ENCODE peak calls at places on chromosomes 2 and 18, in four cellular contexts. P is GM12878, T is HepG2, G is K562. F is an unnamed sample.

GRCh38 chr18:22683196-22683676 is 249.9 kb upstream of the RBBP8 start:
- DNase-seq in P (no peak), T (peak), G (peak), F (no peak)

GRCh38 chr2:111702119-111702808 is 181.7 kb downstream of the ANAPC1 start:
- DNase-seq in P (no peak), T (peak), G (peak), F (peak)

GRCh38 chr2:181977661-181978350 is 7.8 kb upstream of the PPP1R1C start:
- DNase-seq in P (no peak), T (no peak), G (no peak), F (no peak)

GRCh38 chr18:48994926-48995835 is 44.4 kb upstream of the SMAD7 start:
- DNase-seq in P (no peak), T (no peak), G (no peak), F (no peak)

GRCh38 chr2:1874101-1874865 is 130.0 kb upstream of the PXDN start:
- DNase-seq in P (no peak), T (no peak), G (no peak), F (no peak)

GRCh38 chr18:3689986-3690681 is 240.2 kb downstream of the TGIF1 start:
- DNase-seq in P (no peak), T (no peak), G (no peak), F (no peak)

GRCh38 chr2:74599676-74600075 is 45.2 kb downstream of the DOK1 start:
- DNase-seq in P (no peak), T (no peak), G (no peak), F (no peak)

GRCh38 chr2:54497738-54498680 is 41.9 kb downstream of the SPTBN1 start:
- DNase-seq in P (no peak), T (peak), G (peak), F (no peak)

GRCh38 chr2:187382131-187382530 is 65.9 kb downstream of the CALCRL start:
- DNase-seq in P (no peak), T (no peak), G (no peak), F (no peak)

GRCh38 chr2:207905546-207905945 is 119.8 kb downstream of the PLEKHM3 start:
- DNase-seq in P (no peak), T (no peak), G (no peak), F (no peak)

GRCh38 chr2:72013726-72014125 is 133.9 kb downstream of the CYP26B1 start:
- DNase-seq in P (no peak), T (no peak), G (no peak), F (no peak)

GRCh38 chr18:37584217-37584616 is 18.6 kb upstream of the CELF4 start:
- DNase-seq in P (no peak), T (no peak), G (no peak), F (no peak)

GRCh38 chr2:105597831-105598293 is 146.8 kb upstream of the NCK2 start:
- DNase-seq in P (no peak), T (no peak), G (no peak), F (no peak)

GRCh38 chr2:77270433-77270832 is 251.7 kb downstream of the LRRTM4 start:
- DNase-seq in P (no peak), T (no peak), G (no peak), F (no peak)

GRCh38 chr2:172102159-172102857 is 392 bp downstream of the DLX2 start:
- DNase-seq in P (no peak), T (no peak), G (peak), F (no peak)

GRCh38 chr2:211766689-211767088 is 771.9 kb downstream of the ERBB4 start:
- DNase-seq in P (no peak), T (no peak), G (no peak), F (no peak)

GRCh38 chr2:181163139-181163538 is 182.7 kb downstream of the UBE2E3 start:
- DNase-seq in P (no peak), T (no peak), G (no peak), F (no peak)

GRCh38 chr2:238493880-238494572 is 67.3 kb downstream of the ASB1 start:
- DNase-seq in P (no peak), T (no peak), G (no peak), F (peak)

GRCh38 chr2:9018534-9018933 is 15.1 kb upstream of the MBOAT2 start:
- DNase-seq in P (no peak), T (no peak), G (no peak), F (no peak)

GRCh38 chr2:56015631-56016251 is 92.2 kb upstream of the EFEMP1 start:
- DNase-seq in P (no peak), T (no peak), G (no peak), F (no peak)

GRCh38 chr2:85753525-85754312 is at the start of gene ATOH8:
- DNase-seq in P (no peak), T (peak), G (peak), F (peak)

GRCh38 chr2:85755122-85756027 is 1.6 kb downstream of the ATOH8 start:
- DNase-seq in P (no peak), T (no peak), G (no peak), F (no peak)

GRCh38 chr2:85756195-85756594 is 2.4 kb downstream of the ATOH8 start:
- DNase-seq in P (no peak), T (no peak), G (no peak), F (no peak)

GRCh38 chr2:85753035-85753524 is 711 bp upstream of the ATOH8 start:
- DNase-seq in P (no peak), T (no peak), G (no peak), F (no peak)

GRCh38 chr2:85754313-85755095 is 713 bp downstream of the ATOH8 start:
- DNase-seq in P (no peak), T (peak), G (no peak), F (no peak)
- TF ChIP-seq MAX in P (no peak), T (no peak), G (no peak), F (peak)

DNA sequence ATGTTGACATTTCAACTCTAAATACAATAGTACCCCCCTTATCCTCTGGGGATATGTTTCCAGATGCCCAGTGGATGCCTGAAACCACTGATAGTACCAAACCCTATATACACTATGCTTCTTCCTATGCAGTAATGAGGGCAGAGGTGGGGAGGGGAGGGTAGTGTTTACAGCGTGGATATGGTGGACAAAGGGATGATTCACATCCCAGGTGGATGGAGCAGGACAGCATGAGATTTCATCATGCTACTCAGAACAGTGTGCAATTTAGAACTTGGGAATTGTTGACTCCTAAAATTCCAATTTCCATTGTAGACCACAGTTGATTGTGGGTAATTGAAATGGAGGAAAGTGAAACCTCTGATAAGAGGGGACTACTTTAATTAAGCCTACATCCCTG is 75.4 kb downstream of the TSN start:
- DNase-seq in P (no peak), T (peak), G (no peak), F (no peak)
- TF ChIP-seq SP1 in P (no peak), T (no peak), G (no peak), F (no peak)

GRCh38 chr2:119367472-119368099 is 809 bp downstream of the DBI start:
- DNase-seq in P (no peak), T (peak), G (peak), F (peak)

GRCh38 chr2:119365436-119365835 is 1.2 kb downstream of the C2orf76 start:
- DNase-seq in P (no peak), T (no peak), G (no peak), F (no peak)

GRCh38 chr2:119366649-119367471 is at the start of the genes C2orf76 and DBI:
- DNase-seq in P (peak), T (peak), G (peak), F (peak)

GRCh38 chr2:119364798-119365197 is 1.8 kb downstream of the C2orf76 start:
- DNase-seq in P (no peak), T (no peak), G (no peak), F (no peak)

DNA sequence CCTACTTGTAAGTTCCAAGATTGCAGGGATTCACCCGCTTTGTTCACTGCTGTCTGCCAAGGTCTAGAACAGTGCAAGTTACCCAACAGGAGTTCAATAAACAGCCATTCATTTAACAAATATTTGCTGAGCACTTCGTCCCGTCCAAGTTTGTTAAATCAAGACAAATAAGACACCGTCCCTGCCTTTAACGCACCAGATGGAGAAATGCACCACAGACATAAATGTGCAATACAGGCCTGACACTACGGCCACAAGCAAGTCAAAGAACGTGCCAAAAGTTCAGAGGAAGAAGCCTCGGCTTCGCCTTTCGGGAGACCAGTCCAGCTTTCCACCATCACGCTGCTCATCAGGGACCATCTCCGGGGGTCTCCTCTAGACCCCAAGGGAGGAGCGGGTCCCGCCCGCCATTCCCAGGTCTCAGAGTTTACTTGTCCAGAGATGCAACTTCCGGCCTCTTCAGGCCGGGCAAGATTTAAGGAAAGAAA is 429 bp downstream of the C2orf76 start:
- DNase-seq in P (no peak), T (peak), G (peak), F (no peak)
- TF ChIP-seq HDAC2 in P (no peak), T (peak), G (no peak), F (no peak)

GRCh38 chr2:26735096-26735495 is 29.0 kb upstream of the SLC35F6 start:
- DNase-seq in P (no peak), T (no peak), G (no peak), F (no peak)
- TF ChIP-seq MAX in P (no peak), T (no peak), G (no peak), F (no peak)

GRCh38 chr2:198387677-198388076 is 583.3 kb downstream of the PLCL1 start:
- DNase-seq in P (no peak), T (no peak), G (no peak), F (no peak)
- TF ChIP-seq SP1 in P (no peak), T (no peak), G (no peak), F (no peak)

GRCh38 chr18:2312440-2312839 is 258.9 kb downstream of the METTL4 start:
- DNase-seq in P (peak), T (no peak), G (no peak), F (no peak)

GRCh38 chr18:2313332-2313731 is 258.0 kb downstream of the METTL4 start:
- DNase-seq in P (no peak), T (no peak), G (no peak), F (no peak)

GRCh38 chr18:2310824-2311349 is 260.4 kb downstream of the METTL4 start:
- DNase-seq in P (no peak), T (no peak), G (no peak), F (no peak)

GRCh38 chr18:2316082-2316481 is 255.2 kb downstream of the METTL4 start:
- DNase-seq in P (no peak), T (no peak), G (no peak), F (no peak)

DNA sequence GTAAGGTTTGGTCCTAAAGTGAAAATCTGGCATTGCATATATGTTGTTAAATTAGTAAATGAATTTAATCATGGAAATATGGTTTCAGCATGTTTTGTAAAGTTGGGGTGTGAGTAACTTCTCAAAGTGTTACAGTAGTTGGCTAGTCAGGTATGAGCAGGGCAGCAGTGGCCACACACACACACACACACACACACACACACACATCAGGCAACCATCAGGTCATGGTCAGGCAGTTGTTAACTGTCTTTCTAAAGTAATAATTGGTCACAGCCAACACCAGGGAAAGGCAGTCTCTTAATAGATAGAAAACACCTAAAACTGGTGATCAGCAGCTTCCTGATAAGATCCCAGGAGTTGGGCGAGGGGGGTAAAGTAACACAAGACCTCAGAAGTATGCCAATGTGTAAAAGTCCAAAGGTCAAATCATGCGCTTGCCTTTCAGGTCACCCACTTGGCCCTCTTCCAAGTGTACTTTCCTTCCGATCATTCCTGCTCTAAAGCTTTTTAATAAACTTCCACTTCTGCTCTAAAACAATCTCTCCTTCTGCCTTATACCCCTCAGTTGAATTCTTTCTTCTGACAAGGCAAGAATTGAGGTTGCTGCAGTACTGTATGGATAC is 254.5 kb downstream of the METTL4 start:
- DNase-seq in P (no peak), T (peak), G (no peak), F (no peak)
- TF ChIP-seq HDAC2 in P (no peak), T (no peak), G (no peak), F (no peak)

DNA sequence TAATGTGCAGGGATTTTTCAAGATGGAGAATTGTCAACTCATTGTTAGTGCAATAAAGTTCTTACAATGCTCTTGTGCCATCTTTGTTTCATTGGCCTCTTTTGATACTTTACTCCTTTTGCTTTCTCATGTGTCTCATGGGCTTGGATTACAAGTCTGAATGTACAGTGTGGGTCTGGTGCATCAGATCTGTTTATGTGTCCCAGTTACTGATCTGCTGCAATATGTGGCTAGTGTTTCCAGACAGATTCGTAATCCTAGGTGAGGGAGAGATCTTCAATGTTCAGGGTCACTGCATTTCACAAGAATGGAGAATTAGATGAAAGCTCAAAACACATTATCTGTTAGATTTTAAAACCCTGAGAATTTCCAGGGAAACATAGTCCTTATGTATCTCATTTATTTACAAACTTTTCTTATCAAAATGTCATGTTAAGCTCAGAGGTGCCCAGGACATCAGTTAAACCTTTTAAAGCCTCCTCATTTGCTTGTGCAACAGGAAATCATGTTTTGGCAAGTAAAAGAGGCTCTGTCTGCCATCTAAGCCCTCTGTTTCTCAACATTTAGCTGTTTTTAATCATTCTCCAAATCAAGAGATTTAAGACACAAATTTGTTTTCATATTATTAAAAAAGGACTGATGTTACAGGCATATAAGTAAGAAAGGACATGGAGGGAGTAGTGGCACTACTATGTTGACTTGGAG is 108.1 kb downstream of the NUP35 start:
- DNase-seq in P (no peak), T (no peak), G (no peak), F (no peak)
- TF ChIP-seq MAX in P (no peak), T (no peak), G (no peak), F (no peak)